ENCODE peak calls at places on chromosomes 11 and 22, in four cellular contexts. One of them, this sample, is unnamed.

GRCh38 chr11:118621071-118621815 is 13.8 kb downstream of the PHLDB1 start:
- DNase-seq in HL-60: peak; percentile 66
- DNase-seq in GM12878: no peak
- DNase-seq in K562: peak; percentile 89
- DNase-seq in this sample: peak; percentile 51

GRCh38 chr11:101442936-101443521 is 140.8 kb downstream of the TRPC6 start:
- DNase-seq in HL-60: no peak
- DNase-seq in GM12878: no peak
- DNase-seq in K562: no peak
- DNase-seq in this sample: no peak

GRCh38 chr11:103091441-103091809 is 535 bp downstream of the DCUN1D5 start:
- DNase-seq in HL-60: no peak
- DNase-seq in K562: peak; percentile 78
- DNase-seq in GM12878: no peak
- DNase-seq in this sample: no peak

GRCh38 chr22:33409134-33409533 is 351.0 kb upstream of the SYN3 start:
- DNase-seq in GM12878: no peak
- DNase-seq in HL-60: no peak
- DNase-seq in K562: no peak
- DNase-seq in this sample: no peak

GRCh38 chr22:20244744-20245576 is 23.2 kb downstream of the RTN4R start:
- DNase-seq in HL-60: no peak
- DNase-seq in K562: no peak
- DNase-seq in GM12878: no peak
- DNase-seq in this sample: peak; percentile 62

GRCh38 chr11:115721309-115722007 is 217.2 kb upstream of the CADM1 start:
- DNase-seq in GM12878: no peak
- DNase-seq in HL-60: no peak
- DNase-seq in K562: no peak
- DNase-seq in this sample: no peak

GRCh38 chr11:95081412-95081811 is 8.2 kb upstream of the ENDOD1 start:
- DNase-seq in K562: no peak
- DNase-seq in HL-60: no peak
- DNase-seq in GM12878: no peak
- DNase-seq in this sample: no peak

GRCh38 chr11:85826096-85826855 is 15.3 kb upstream of the SYTL2 start:
- DNase-seq in GM12878: no peak
- DNase-seq in HL-60: no peak
- DNase-seq in K562: peak; percentile 26
- DNase-seq in this sample: peak; percentile 13

GRCh38 chr22:35887296-35887875 is 141.2 kb downstream of the RBFOX2 start:
- DNase-seq in GM12878: no peak
- DNase-seq in K562: no peak
- DNase-seq in HL-60: no peak
- DNase-seq in this sample: no peak

GRCh38 chr22:36933629-36934028 is 20.2 kb downstream of the CSF2RB start:
- DNase-seq in GM12878: no peak
- DNase-seq in HL-60: no peak
- DNase-seq in K562: no peak
- DNase-seq in this sample: no peak

GRCh38 chr11:131511794-131512193 is 141.4 kb downstream of the NTM start:
- DNase-seq in HL-60: no peak
- DNase-seq in K562: peak; percentile 36
- DNase-seq in GM12878: no peak
- DNase-seq in this sample: peak; percentile 44

GRCh38 chr22:30902496-30903357 is 65.8 kb downstream of the MORC2 start:
- DNase-seq in K562: no peak
- DNase-seq in GM12878: peak; percentile 40
- DNase-seq in HL-60: no peak
- DNase-seq in this sample: no peak

GRCh38 chr11:73981051-73981805 is 1.4 kb downstream of the UCP2 start:
- DNase-seq in K562: no peak
- DNase-seq in GM12878: no peak
- DNase-seq in HL-60: peak; percentile 38
- DNase-seq in this sample: no peak

GRCh38 chr22:45831394-45831793 is 145.6 kb downstream of the WNT7B start:
- DNase-seq in GM12878: no peak
- DNase-seq in HL-60: no peak
- DNase-seq in K562: no peak
- DNase-seq in this sample: no peak

GRCh38 chr11:15923169-15923568 is 433.2 kb downstream of the SOX6 start:
- DNase-seq in HL-60: no peak
- DNase-seq in K562: peak; percentile 42
- DNase-seq in GM12878: no peak
- DNase-seq in this sample: no peak

GRCh38 chr11:69534166-69534530 is 52.7 kb downstream of the LINC01488 start:
- DNase-seq in K562: peak; percentile 11
- DNase-seq in GM12878: no peak
- DNase-seq in HL-60: no peak
- DNase-seq in this sample: no peak

GRCh38 chr11:42175203-42175602 is 715.8 kb upstream of the LRRC4C start:
- DNase-seq in K562: no peak
- DNase-seq in HL-60: no peak
- DNase-seq in GM12878: no peak
- DNase-seq in this sample: no peak

GRCh38 chr11:1197886-1198765 is 24.7 kb upstream of the MUC5B start:
- DNase-seq in GM12878: no peak
- DNase-seq in HL-60: no peak
- DNase-seq in K562: no peak
- DNase-seq in this sample: no peak

GRCh38 chr11:12013771-12014170 is 5.3 kb upstream of the DKK3 start:
- DNase-seq in HL-60: no peak
- DNase-seq in GM12878: no peak
- DNase-seq in K562: no peak
- DNase-seq in this sample: no peak

GRCh38 chr11:109130910-109131309 is 291.1 kb upstream of the C11orf87 start:
- DNase-seq in GM12878: no peak
- DNase-seq in K562: no peak
- DNase-seq in HL-60: no peak
- DNase-seq in this sample: no peak

GRCh38 chr11:122663764-122664163 is 8.2 kb downstream of the UBASH3B start:
- DNase-seq in HL-60: no peak
- DNase-seq in K562: no peak
- DNase-seq in GM12878: no peak
- DNase-seq in this sample: no peak

GRCh38 chr11:6561288-6561687 is 42.1 kb downstream of the RRP8 start:
- DNase-seq in K562: no peak
- DNase-seq in GM12878: no peak
- DNase-seq in HL-60: no peak
- DNase-seq in this sample: no peak

GRCh38 chr11:42234381-42235035 is 775.1 kb upstream of the LRRC4C start:
- DNase-seq in GM12878: no peak
- DNase-seq in K562: no peak
- DNase-seq in HL-60: no peak
- DNase-seq in this sample: no peak

GRCh38 chr22:50530857-50531545 is 1.2 kb upstream of the TYMP start:
- DNase-seq in GM12878: no peak
- DNase-seq in K562: no peak
- DNase-seq in HL-60: peak; percentile 86
- DNase-seq in this sample: peak; percentile 69

GRCh38 chr11:88332851-88333250 is 4.7 kb downstream of the CTSC start:
- DNase-seq in HL-60: no peak
- DNase-seq in K562: no peak
- DNase-seq in GM12878: no peak
- DNase-seq in this sample: no peak

GRCh38 chr11:19779740-19780139 is 67.1 kb downstream of the NAV2 start:
- DNase-seq in K562: no peak
- DNase-seq in GM12878: no peak
- DNase-seq in HL-60: no peak
- DNase-seq in this sample: no peak

GRCh38 chr11:133214646-133215045 is 317.7 kb downstream of the OPCML start:
- DNase-seq in GM12878: no peak
- DNase-seq in K562: no peak
- DNase-seq in HL-60: no peak
- DNase-seq in this sample: no peak

GRCh38 chr11:13338437-13339069 is 61.0 kb downstream of the BMAL1 start:
- DNase-seq in GM12878: no peak
- DNase-seq in K562: peak; percentile 13
- DNase-seq in HL-60: no peak
- DNase-seq in this sample: no peak

GRCh38 chr11:38594881-38595280 is 1996.8 kb upstream of the RAG2 start:
- DNase-seq in GM12878: no peak
- DNase-seq in K562: peak; percentile 67
- DNase-seq in HL-60: no peak
- DNase-seq in this sample: no peak

GRCh38 chr22:47564158-47564450 is 801.7 kb downstream of the TBC1D22A start:
- DNase-seq in HL-60: no peak
- DNase-seq in GM12878: no peak
- DNase-seq in K562: no peak
- DNase-seq in this sample: no peak

GRCh38 chr11:8871283-8871775 is 39.7 kb upstream of the AKIP1 start:
- DNase-seq in HL-60: no peak
- DNase-seq in K562: no peak
- DNase-seq in GM12878: no peak
- DNase-seq in this sample: no peak

GRCh38 chr22:36506637-36507517 is at the start of gene FOXRED2:
- DNase-seq in GM12878: no peak
- DNase-seq in HL-60: peak; percentile 84
- DNase-seq in K562: peak; percentile 90
- DNase-seq in this sample: peak; percentile 99

GRCh38 chr22:48035897-48036296 is 1273.4 kb downstream of the TBC1D22A start:
- DNase-seq in GM12878: no peak
- DNase-seq in K562: no peak
- DNase-seq in HL-60: no peak
- DNase-seq in this sample: no peak

GRCh38 chr11:64000026-64000739 is 13.9 kb downstream of the OTUB1 start:
- DNase-seq in GM12878: no peak
- DNase-seq in HL-60: peak; percentile 56
- DNase-seq in K562: no peak
- DNase-seq in this sample: peak; percentile 97

GRCh38 chr11:2153581-2154194 is 7.3 kb downstream of the INS start:
- DNase-seq in HL-60: no peak
- DNase-seq in K562: no peak
- DNase-seq in GM12878: no peak
- DNase-seq in this sample: no peak

GRCh38 chr11:4370166-4370565 is 2.0 kb upstream of the OR52B4 start:
- DNase-seq in GM12878: no peak
- DNase-seq in HL-60: no peak
- DNase-seq in K562: no peak
- DNase-seq in this sample: no peak

GRCh38 chr11:103907548-103908455 is 128.6 kb upstream of the DDI1 start:
- DNase-seq in GM12878: no peak
- DNase-seq in K562: no peak
- DNase-seq in HL-60: no peak
- DNase-seq in this sample: no peak

GRCh38 chr11:92623055-92623454 is 346.4 kb upstream of the MTNR1B start:
- DNase-seq in GM12878: no peak
- DNase-seq in HL-60: no peak
- DNase-seq in K562: no peak
- DNase-seq in this sample: no peak

GRCh38 chr11:117328414-117329010 is 858 bp downstream of the CEP164 start:
- DNase-seq in K562: peak; percentile 64
- DNase-seq in GM12878: no peak
- DNase-seq in HL-60: no peak
- DNase-seq in this sample: no peak

GRCh38 chr11:89347071-89347470 is 144.1 kb downstream of the NOX4 start:
- DNase-seq in GM12878: no peak
- DNase-seq in K562: no peak
- DNase-seq in HL-60: no peak
- DNase-seq in this sample: no peak

GRCh38 chr11:25242928-25243327 is 746.1 kb downstream of the LUZP2 start:
- DNase-seq in GM12878: no peak
- DNase-seq in HL-60: no peak
- DNase-seq in K562: no peak
- DNase-seq in this sample: no peak

GRCh38 chr11:25247336-25247735 is 750.5 kb downstream of the LUZP2 start:
- DNase-seq in HL-60: no peak
- DNase-seq in K562: no peak
- DNase-seq in GM12878: no peak
- DNase-seq in this sample: no peak

GRCh38 chr11:25244126-25244525 is 747.3 kb downstream of the LUZP2 start:
- DNase-seq in K562: no peak
- DNase-seq in HL-60: no peak
- DNase-seq in GM12878: no peak
- DNase-seq in this sample: no peak
- TF ChIP-seq SPI1 in K562: no peak
- TF ChIP-seq SPI1 in HL-60: no peak
- TF ChIP-seq SPI1 in GM12878: no peak
- TF ChIP-seq SPI1 in this sample: no peak

GRCh38 chr22:40507491-40507890 is 129.0 kb downstream of the MRTFA start:
- DNase-seq in GM12878: no peak
- DNase-seq in HL-60: no peak
- DNase-seq in K562: no peak
- DNase-seq in this sample: no peak

GRCh38 chr22:40509401-40510134 is 127.0 kb downstream of the MRTFA start:
- DNase-seq in HL-60: no peak
- DNase-seq in K562: no peak
- DNase-seq in GM12878: no peak
- DNase-seq in this sample: no peak

GRCh38 chr22:40504285-40505249 is 132.0 kb downstream of the MRTFA start:
- DNase-seq in GM12878: no peak
- DNase-seq in K562: no peak
- DNase-seq in HL-60: no peak
- DNase-seq in this sample: no peak

GRCh38 chr22:40502919-40503318 is 132.5 kb downstream of the SGSM3 start:
- DNase-seq in GM12878: no peak
- DNase-seq in HL-60: no peak
- DNase-seq in K562: no peak
- DNase-seq in this sample: no peak

GRCh38 chr22:40506762-40507161 is 129.8 kb downstream of the MRTFA start:
- DNase-seq in HL-60: no peak
- DNase-seq in GM12878: no peak
- DNase-seq in K562: no peak
- DNase-seq in this sample: no peak
- TF ChIP-seq POLR2AphosphoS5 in HL-60: no peak
- TF ChIP-seq POLR2AphosphoS5 in GM12878: no peak
- TF ChIP-seq POLR2AphosphoS5 in K562: no peak
- TF ChIP-seq POLR2AphosphoS5 in this sample: no peak

GRCh38 chr11:36475192-36475591 is 34.9 kb downstream of the TRAF6 start:
- DNase-seq in K562: no peak
- DNase-seq in GM12878: no peak
- DNase-seq in HL-60: no peak
- DNase-seq in this sample: no peak
- TF ChIP-seq SPI1 in K562: no peak
- TF ChIP-seq SPI1 in GM12878: no peak
- TF ChIP-seq SPI1 in HL-60: no peak
- TF ChIP-seq SPI1 in this sample: no peak

GRCh38 chr11:68014157-68014965 is 4.2 kb downstream of the ALDH3B1 start:
- DNase-seq in GM12878: no peak
- DNase-seq in HL-60: no peak
- DNase-seq in K562: no peak
- DNase-seq in this sample: no peak
- TF ChIP-seq POLR2AphosphoS5 in GM12878: no peak
- TF ChIP-seq POLR2AphosphoS5 in HL-60: no peak
- TF ChIP-seq POLR2AphosphoS5 in K562: no peak
- TF ChIP-seq POLR2AphosphoS5 in this sample: no peak

This sample was measured in GM12891.